ENCODE peak calls at places on chromosomes 4 and X, in nine cellular contexts. X is fibroblast of lung, U is fibroblast of the aortic adventitia, W is stomach, G is AG09309, J is cardiac fibroblast, M is tibial artery, T is ascending aorta, E is psoas muscle. C is an unnamed sample.

GRCh38 chr4:84493092-84493850 is 5.8 kb downstream of the NKX6-1 start:
- DNase-seq in X (peak; percentile 42), U (peak; percentile 18), W (no peak), G (no peak), J (peak; percentile 29), M (no peak), T (no peak), E (no peak), C (no peak)

GRCh38 chrX:150361777-150362351 is 1.3 kb upstream of the MAMLD1 start:
- DNase-seq in X (peak; percentile 50), U (peak; percentile 12), W (no peak), G (no peak), J (no peak), M (no peak), T (no peak), E (peak; percentile 19), C (no peak)

GRCh38 chrX:12946838-12947544 is 27.9 kb upstream of the TMSB4X start:
- DNase-seq in X (peak; percentile 78), U (peak; percentile 97), W (peak; percentile 86), G (peak; percentile 35), J (peak; percentile 92), M (peak; percentile 54), T (no peak), E (peak; percentile 34), C (peak; percentile 71)

GRCh38 chr4:5218376-5219069 is 167.2 kb downstream of the STK32B start:
- DNase-seq in X (no peak), U (no peak), W (no peak), G (no peak), J (no peak), M (no peak), T (no peak), E (no peak), C (no peak)

GRCh38 chr4:622996-623913 is 2.1 kb upstream of the PDE6B start:
- DNase-seq in X (no peak), U (no peak), W (no peak), G (no peak), J (no peak), M (no peak), T (no peak), E (no peak), C (no peak)

GRCh38 chrX:153974726-153975286 is 2.3 kb downstream of the TMEM187 start:
- DNase-seq in X (no peak), U (no peak), W (no peak), G (no peak), J (no peak), M (no peak), T (no peak), E (no peak), C (no peak)

GRCh38 chr4:65668201-65669007 is 1.9 kb downstream of the EPHA5 start:
- DNase-seq in X (peak; percentile 71), U (peak; percentile 67), W (peak; percentile 25), G (no peak), J (peak; percentile 31), M (peak; percentile 29), T (no peak), E (no peak), C (peak; percentile 24)

GRCh38 chrX:107589243-107589642 is 39.1 kb upstream of the PRPS1 start:
- DNase-seq in X (no peak), U (no peak), W (no peak), G (no peak), J (no peak), M (no peak), T (no peak), E (no peak), C (no peak)

GRCh38 chr4:8552024-8552423 is 28.2 kb upstream of the GPR78 start:
- DNase-seq in X (no peak), U (no peak), W (no peak), G (no peak), J (no peak), M (no peak), T (no peak), E (no peak), C (no peak)

GRCh38 chrX:128975716-128976115 is 547.6 kb downstream of the SMARCA1 start:
- DNase-seq in X (no peak), U (no peak), W (peak; percentile 51), G (no peak), J (peak; percentile 0), M (no peak), T (no peak), E (no peak), C (no peak)

GRCh38 chr4:147591048-147591577 is 26.1 kb upstream of the TMEM184C start:
- DNase-seq in X (no peak), U (peak; percentile 40), W (no peak), G (no peak), J (no peak), M (no peak), T (no peak), E (no peak), C (no peak)

GRCh38 chrX:153723351-153724251 is 586 bp downstream of the BCAP31 start:
- DNase-seq in X (peak; percentile 39), U (peak; percentile 32), W (peak; percentile 48), G (no peak), J (peak; percentile 41), M (no peak), T (no peak), E (no peak), C (no peak)

GRCh38 chr4:151835467-151835866 is 74.7 kb upstream of the GATB start:
- DNase-seq in X (no peak), U (no peak), W (no peak), G (no peak), J (no peak), M (no peak), T (no peak), E (no peak), C (no peak)

GRCh38 chrX:127782904-127783303 is 269.3 kb downstream of the ACTRT1 start:
- DNase-seq in X (no peak), U (no peak), W (no peak), G (no peak), J (no peak), M (no peak), T (no peak), E (no peak), C (no peak)

GRCh38 chrX:133781174-133781573 is 204.2 kb downstream of the GPC3 start:
- DNase-seq in X (no peak), U (no peak), W (no peak), G (no peak), J (no peak), M (no peak), T (no peak), E (no peak), C (no peak)

GRCh38 chr4:143253156-143253555 is 68.4 kb downstream of the USP38 start:
- DNase-seq in X (peak; percentile 31), U (no peak), W (no peak), G (no peak), J (no peak), M (no peak), T (no peak), E (no peak), C (no peak)

GRCh38 chr4:3867403-3868100 is 101.4 kb downstream of the ADRA2C start:
- DNase-seq in X (no peak), U (no peak), W (no peak), G (no peak), J (no peak), M (no peak), T (no peak), E (no peak), C (no peak)

GRCh38 chr4:3186609-3187008 is 62.4 kb upstream of the MSANTD1 start:
- DNase-seq in X (peak; percentile 85), U (no peak), W (no peak), G (no peak), J (no peak), M (no peak), T (no peak), E (no peak), C (no peak)

GRCh38 chr4:118032691-118033090 is 1.6 kb upstream of the NDST3 start:
- DNase-seq in X (peak; percentile 63), U (no peak), W (no peak), G (no peak), J (no peak), M (no peak), T (no peak), E (no peak), C (peak; percentile 3)

GRCh38 chrX:79366556-79366887 is 612 bp downstream of the ITM2A start:
- DNase-seq in X (no peak), U (no peak), W (no peak), G (no peak), J (no peak), M (no peak), T (no peak), E (no peak), C (no peak)
- H3K4me3 ChIP-seq in X (no peak overlapping the region), U (no peak overlapping the region), W (peak overlapping the region; percentile 53), G (no peak overlapping the region), J (peak overlapping the region; percentile 19), M (peak overlapping the region; percentile 50), T (peak overlapping the region; percentile 64), E (peak overlapping the region; percentile 56), C (peak overlapping the region; percentile 25)

DNA sequence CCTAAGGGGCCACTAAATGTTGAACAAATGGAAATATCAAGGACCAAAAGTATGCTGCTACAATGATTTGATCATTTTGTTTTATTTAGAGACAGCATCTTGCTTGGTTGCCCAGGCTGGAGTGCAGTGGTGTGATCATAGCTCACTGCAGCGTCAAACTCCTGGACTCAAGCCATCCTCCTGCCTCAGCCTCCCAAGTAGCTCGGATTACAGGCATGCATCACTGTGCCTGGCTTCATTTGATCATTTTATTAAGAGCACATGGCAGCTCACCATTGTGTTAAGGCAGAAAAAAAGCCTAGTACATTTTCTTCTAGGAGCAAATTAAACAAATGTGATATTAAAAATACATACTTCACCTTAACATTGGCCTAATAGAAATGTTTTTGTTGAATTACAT is 52.7 kb downstream of the DCLK2 start:
- DNase-seq in X (peak; percentile 86), U (peak; percentile 94), W (no peak), G (peak; percentile 72), J (peak; percentile 70), M (no peak), T (no peak), E (peak; percentile 25), C (peak; percentile 42)
- TF ChIP-seq CTCF in X (no peak), U (no peak), W (no peak), G (no peak), J (no peak), M (no peak), T (no peak), E (no peak), C (no peak)

GRCh38 chr4:110622841-110623709 is at the start of gene PITX2:
- DNase-seq in X (peak; percentile 83), U (peak; percentile 74), W (no peak), G (peak; percentile 95), J (peak; percentile 95), M (no peak), T (no peak), E (peak; percentile 97), C (peak; percentile 50)
- H3K4me3 ChIP-seq in X (peak within 1 kb of the TSS; percentile 32), U (peak within 1 kb of the TSS; percentile 59), W (peak within 1 kb of the TSS; percentile 48), G (peak within 1 kb of the TSS; percentile 66), J (peak within 1 kb of the TSS; percentile 50), M (peak within 1 kb of the TSS; percentile 47), T (peak within 1 kb of the TSS; percentile 58), E (peak within 1 kb of the TSS; percentile 75), C (peak within 1 kb of the TSS; percentile 28)

DNA sequence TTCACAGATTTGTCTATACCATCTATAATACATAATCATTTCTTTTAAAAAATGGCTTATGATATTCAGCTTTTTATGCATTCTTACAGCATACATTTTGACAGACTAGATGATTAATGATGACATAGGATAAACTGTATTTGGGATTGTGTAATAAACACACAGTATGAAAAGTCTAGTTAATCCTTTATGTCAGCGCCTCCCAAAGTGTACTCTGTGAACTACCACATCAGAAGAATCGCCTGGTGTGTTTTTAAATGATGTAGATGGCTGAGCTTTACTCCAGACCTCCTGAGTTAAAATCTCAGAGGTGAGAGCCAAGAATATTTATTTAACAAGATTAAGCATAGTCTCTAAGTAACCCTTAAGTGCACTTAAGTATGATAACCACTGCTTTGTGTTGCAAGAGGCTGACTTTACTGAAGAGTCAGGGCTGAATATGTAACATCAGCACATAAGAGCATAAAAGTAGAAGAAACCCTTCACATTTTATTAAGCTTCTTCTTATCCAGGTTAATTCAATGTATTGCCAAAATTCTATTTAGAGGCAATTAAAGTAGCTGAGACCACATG is 104.2 kb downstream of the ANK2 start:
- DNase-seq in X (no peak), U (no peak), W (no peak), G (no peak), J (peak; percentile 31), M (no peak), T (no peak), E (no peak), C (no peak)
- TF ChIP-seq CTCF in X (no peak), U (no peak), W (no peak), G (no peak), J (no peak), M (no peak), T (no peak), E (no peak), C (no peak)